ENCODE peak calls at places on chromosomes 2 and 18, in seven cellular contexts. I is HCT116, N is A549, E is GM23248, J is HepG2, P is fibroblast of lung, H is astrocyte. L is an unnamed sample. For H3K4me1, the result is how much of the 10 kb centered on the place peaks cover.

GRCh38 chr18:55875330-55875933 is 287.4 kb upstream of the TCF4 start:
- DNase-seq in J (no peak), N (no peak), H (no peak), P (no peak), I (no peak), E (no peak), L (no peak)

GRCh38 chr2:235535423-235536130 is 41.7 kb downstream of the AGAP1 start:
- DNase-seq in P (no peak), H (no peak), J (no peak), I (no peak), E (no peak), N (no peak), L (no peak)

GRCh38 chr2:9440058-9440727 is 16.7 kb downstream of the CPSF3 start:
- DNase-seq in N (no peak), H (peak), J (no peak), E (peak), I (no peak), P (peak), L (no peak)

GRCh38 chr2:121804340-121804739 is 48.9 kb downstream of the TSN start:
- DNase-seq in P (peak), J (no peak), I (no peak), N (no peak), H (peak), E (no peak), L (no peak)

GRCh38 chr2:169462896-169463695 is 16.2 kb upstream of the BBS5 start:
- DNase-seq in P (peak), I (no peak), N (no peak), J (no peak), H (peak), E (peak), L (no peak)

GRCh38 chr2:9806656-9807055 is 36.6 kb upstream of the TAF1B start:
- DNase-seq in P (no peak), H (no peak), E (no peak), N (no peak), I (no peak), J (no peak), L (no peak)

GRCh38 chr2:75503048-75503607 is 57.6 kb downstream of the EVA1A start:
- DNase-seq in I (no peak), J (no peak), E (peak), P (peak), N (peak), H (peak), L (no peak)

GRCh38 chr18:33584845-33585775 is 7.1 kb downstream of the ASXL3 start:
- DNase-seq in J (no peak), N (no peak), E (no peak), H (no peak), P (no peak), I (no peak), L (no peak)

GRCh38 chr2:55134316-55134706 is 84.1 kb upstream of the RTN4 start:
- DNase-seq in N (no peak), P (no peak), E (no peak), H (no peak), I (no peak), J (no peak), L (no peak)

GRCh38 chr18:70781860-70782453 is 493.1 kb downstream of the SOCS6 start:
- DNase-seq in P (peak), H (no peak), N (peak), J (peak), I (peak), E (peak), L (peak)

GRCh38 chr2:211396815-211397214 is 840.4 kb downstream of the CPS1 start:
- DNase-seq in H (no peak), J (no peak), P (no peak), I (no peak), N (no peak), E (no peak), L (no peak)

GRCh38 chr2:85939136-85939535 is 50.3 kb upstream of the ST3GAL5 start:
- DNase-seq in H (no peak), N (no peak), I (no peak), J (no peak), E (no peak), P (no peak), L (no peak)

GRCh38 chr2:101509498-101510274 is 34.8 kb upstream of the RFX8 start:
- DNase-seq in J (no peak), E (peak), N (no peak), P (peak), H (no peak), I (no peak), L (no peak)

GRCh38 chr2:219551412-219551811 is 7.6 kb downstream of the TMEM198 start:
- DNase-seq in I (no peak), E (peak), P (peak), N (peak), J (no peak), H (peak), L (no peak)

GRCh38 chr2:165193178-165193777 is 10.6 kb downstream of the SCN3A start:
- DNase-seq in N (no peak), I (no peak), E (no peak), H (no peak), P (no peak), J (no peak), L (peak)

GRCh38 chr2:191386938-191387536 is 141.8 kb downstream of the MYO1B start:
- DNase-seq in H (peak), E (peak), I (no peak), J (no peak), P (peak), N (no peak), L (no peak)

GRCh38 chr18:48951448-48952286 is 902 bp upstream of the SMAD7 start:
- DNase-seq in J (peak), E (peak), N (peak), P (peak), I (no peak), H (peak), L (peak)

GRCh38 chr2:73588177-73588576 is 54.0 kb downstream of the NAT8 start:
- DNase-seq in J (no peak), N (no peak), I (no peak), P (no peak), H (no peak), E (no peak), L (no peak)

GRCh38 chr2:170816499-170817246 is at the start of gene GAD1:
- DNase-seq in J (peak), E (peak), H (peak), N (peak), I (peak), P (peak), L (peak)

GRCh38 chr2:189865836-189866235 is 81.6 kb downstream of the PMS1 start:
- DNase-seq in H (no peak), P (no peak), I (no peak), N (no peak), J (no peak), E (peak), L (no peak)

GRCh38 chr2:176159678-176160250 is 2.7 kb downstream of the HOXD3 start:
- DNase-seq in I (no peak), N (no peak), E (no peak), H (no peak), J (no peak), P (peak), L (no peak)

GRCh38 chr2:104845552-104845931 is 8.4 kb upstream of the POU3F3 start:
- DNase-seq in N (no peak), H (no peak), E (no peak), P (peak), I (no peak), J (no peak), L (no peak)

GRCh38 chr18:79487198-79488165 is 91.8 kb downstream of the NFATC1 start:
- DNase-seq in H (no peak), I (no peak), P (no peak), J (no peak), E (no peak), N (no peak), L (no peak)

GRCh38 chr18:79484661-79485621 is 89.2 kb downstream of the NFATC1 start:
- DNase-seq in H (peak), N (no peak), I (no peak), P (peak), E (peak), J (peak), L (no peak)

GRCh38 chr18:79486356-79487197 is 90.8 kb downstream of the NFATC1 start:
- DNase-seq in E (no peak), H (no peak), P (no peak), N (no peak), I (no peak), J (no peak), L (no peak)

GRCh38 chr18:79483971-79484491 is 88.3 kb downstream of the NFATC1 start:
- DNase-seq in J (no peak), I (no peak), N (no peak), P (no peak), H (no peak), E (no peak), L (no peak)

GRCh38 chr18:79485788-79486355 is 90.1 kb downstream of the NFATC1 start:
- DNase-seq in H (peak), J (no peak), I (no peak), P (peak), N (no peak), E (peak), L (no peak)
- H3K4me2 ChIP-seq in H (peak), J (no peak), I (no peak), P (peak), N (no peak), E (peak), L (no peak)

GRCh38 chr2:60962534-60962933 is 55.0 kb upstream of the PEX13 start:
- DNase-seq in I (no peak), P (no peak), H (no peak), J (no peak), E (no peak), N (no peak), L (no peak)

GRCh38 chr2:60965514-60965815 is 52.1 kb upstream of the PEX13 start:
- DNase-seq in H (no peak), J (no peak), I (no peak), P (no peak), E (no peak), N (no peak), L (no peak)

GRCh38 chr2:60966465-60967405 is 50.8 kb upstream of the PEX13 start:
- DNase-seq in I (no peak), N (no peak), E (no peak), H (no peak), J (no peak), P (no peak), L (peak)

GRCh38 chr2:60963176-60963575 is 54.3 kb upstream of the PEX13 start:
- DNase-seq in P (no peak), E (no peak), H (no peak), N (no peak), I (no peak), J (no peak), L (no peak)

GRCh38 chr2:60964651-60965513 is 52.6 kb upstream of the PEX13 start:
- DNase-seq in E (peak), P (no peak), J (no peak), H (no peak), I (no peak), N (no peak), L (no peak)
- H3K27ac ChIP-seq in E (no peak), P (no peak), J (no peak), H (no peak), I (no peak), N (no peak), L (no peak)

GRCh38 chr18:23862071-23862470 is 152.5 kb upstream of the TTC39C start:
- DNase-seq in N (no peak), J (no peak), H (peak), P (peak), E (peak), I (no peak), L (no peak)

GRCh38 chr18:23868341-23868740 is 146.2 kb upstream of the TTC39C start:
- DNase-seq in H (no peak), P (no peak), I (no peak), E (no peak), N (no peak), J (no peak), L (no peak)

GRCh38 chr18:23867011-23867410 is 147.5 kb upstream of the TTC39C start:
- DNase-seq in I (no peak), J (no peak), P (no peak), N (no peak), E (no peak), H (no peak), L (no peak)

GRCh38 chr18:23861326-23861725 is 153.2 kb upstream of the TTC39C start:
- DNase-seq in P (no peak), H (no peak), E (no peak), I (no peak), J (no peak), N (no peak), L (no peak)

DNA sequence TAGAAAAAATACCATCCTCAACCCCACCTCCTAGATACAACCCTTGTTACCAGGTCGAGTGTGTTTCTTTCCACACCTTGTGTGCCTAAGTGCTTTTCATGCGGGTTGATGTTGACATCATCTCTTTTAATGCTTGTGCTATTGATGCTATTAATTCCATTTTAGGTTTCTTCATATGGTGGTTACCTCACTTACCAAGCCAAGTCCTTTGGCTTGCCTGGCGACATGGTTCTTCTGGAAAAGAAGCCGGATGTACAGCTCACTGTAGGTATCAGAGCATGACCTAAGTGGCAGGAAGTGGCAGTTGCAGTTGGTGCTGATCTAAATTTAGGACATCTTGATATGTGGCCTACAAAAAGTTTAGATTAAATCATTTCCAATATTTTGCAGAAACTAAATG is 149.9 kb upstream of the TTC39C start:
- DNase-seq in I (no peak), E (no peak), J (no peak), H (no peak), N (no peak), P (no peak), L (peak)
- H3K4me1 ChIP-seq in I (under half), E (under half), J (under half), H (under half), N (under half), P (under half), L (under half)

DNA sequence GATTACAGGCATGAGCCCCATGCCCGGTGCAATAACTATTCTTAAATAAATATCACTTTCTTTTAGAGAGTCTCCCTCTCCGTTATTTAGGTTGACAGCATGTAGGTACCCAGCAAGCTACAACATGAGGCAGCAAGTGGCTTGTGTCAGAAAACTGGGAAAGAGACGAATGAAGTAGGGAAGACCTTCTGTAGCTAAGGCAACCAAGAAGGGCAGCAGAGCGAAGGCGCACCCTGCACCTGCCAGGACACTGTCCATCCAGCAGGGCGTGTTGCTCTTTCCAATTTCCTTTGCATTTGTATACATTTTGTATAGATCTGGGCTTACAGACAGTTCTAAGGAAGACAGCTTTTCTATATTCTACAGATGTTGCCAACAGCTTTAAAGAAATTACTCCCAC is 48.1 kb downstream of the FAM228A start:
- DNase-seq in I (no peak), N (no peak), E (no peak), H (no peak), J (no peak), P (no peak), L (no peak)
- H3K4me2 ChIP-seq in I (no peak), N (no peak), E (no peak), H (no peak), J (no peak), P (no peak), L (no peak)

GRCh38 chr18:74460825-74461224 is 3.7 kb upstream of the DIPK1C start:
- DNase-seq in P (no peak), H (no peak), J (no peak), N (no peak), I (no peak), E (no peak), L (no peak)
- H3K27ac ChIP-seq in P (no peak), H (no peak), J (no peak), N (no peak), I (no peak), E (no peak), L (no peak)

GRCh38 chr2:41966431-41966893 is 81.4 kb upstream of the PKDCC start:
- DNase-seq in P (peak), I (no peak), N (peak), H (peak), J (peak), E (peak), L (no peak)
- H3K4me1 ChIP-seq in P (under half), I (under half), N (half or more), H (under half), J (under half), E (under half), L (under half)

GRCh38 chr2:216283038-216283900 is 89.0 kb downstream of the MARCHF4 start:
- DNase-seq in P (no peak), I (peak), N (peak), E (no peak), J (peak), H (no peak), L (no peak)
- H3K4me2 ChIP-seq in P (no peak), I (peak), N (no peak), E (no peak), J (no peak), H (no peak), L (no peak)

GRCh38 chr2:98329549-98329948 is 16.7 kb upstream of the CNGA3 start:
- DNase-seq in N (no peak), H (no peak), P (no peak), I (no peak), E (no peak), J (no peak), L (no peak)

GRCh38 chr2:98333922-98334321 is 12.3 kb upstream of the CNGA3 start:
- DNase-seq in H (peak), N (no peak), J (no peak), P (peak), I (no peak), E (peak), L (no peak)

DNA sequence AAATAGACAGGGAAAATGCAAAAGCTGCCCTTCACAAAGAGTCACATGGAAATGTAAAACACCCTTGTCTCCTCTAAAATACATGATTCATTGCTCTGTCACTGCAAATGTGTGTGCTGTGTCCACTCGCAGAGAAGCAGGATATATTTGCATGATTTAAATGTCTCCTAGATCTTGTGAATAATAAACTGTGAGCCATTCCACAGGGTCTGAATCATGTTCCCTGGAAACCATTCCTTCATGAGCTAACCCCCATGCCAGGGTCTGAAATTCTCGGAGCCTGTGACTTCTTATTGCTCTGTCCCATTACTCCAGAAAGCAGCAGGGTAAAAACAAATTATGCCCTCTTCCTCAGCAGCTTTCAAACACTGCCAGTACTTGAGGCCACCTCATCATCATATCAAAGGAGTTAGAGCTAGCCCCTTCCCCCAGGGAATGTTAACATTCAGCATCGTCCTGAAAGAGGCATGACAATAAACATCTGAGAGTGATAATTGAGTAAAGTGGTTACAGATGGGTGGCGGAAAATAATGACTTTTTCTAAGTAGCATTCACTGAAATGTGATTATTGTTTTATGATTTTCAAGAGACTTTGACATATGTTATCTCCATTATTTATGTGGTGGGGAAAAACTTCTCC is 11.7 kb upstream of the CNGA3 start:
- DNase-seq in H (peak), I (no peak), N (peak), E (peak), P (peak), J (no peak), L (no peak)
- H3K27ac ChIP-seq in H (peak), I (no peak), N (peak), E (peak), P (peak), J (no peak), L (no peak)